ENCODE peak calls at places on chromosome 10, in five cellular contexts. One of them, this sample, is unnamed.

GRCh38 chr10:97708167-97708566 is 5.4 kb upstream of the MARVELD1 start:
- DNase-seq in epithelial cell of esophagus: no peak
- DNase-seq in fibroblast of lung: no peak
- DNase-seq in A549: no peak
- DNase-seq in PC-9: no peak
- DNase-seq in this sample: no peak

GRCh38 chr10:24488631-24489030 is 235.1 kb downstream of the ARHGAP21 start:
- DNase-seq in epithelial cell of esophagus: peak
- DNase-seq in fibroblast of lung: no peak
- DNase-seq in A549: no peak
- DNase-seq in PC-9: no peak
- DNase-seq in this sample: no peak

GRCh38 chr10:91887075-91887899 is 22.0 kb downstream of the FGFBP3 start:
- DNase-seq in epithelial cell of esophagus: no peak
- DNase-seq in fibroblast of lung: peak
- DNase-seq in A549: peak
- DNase-seq in PC-9: no peak
- DNase-seq in this sample: no peak

GRCh38 chr10:44316922-44317215 is 68.0 kb downstream of the CXCL12 start:
- DNase-seq in epithelial cell of esophagus: no peak
- DNase-seq in fibroblast of lung: no peak
- DNase-seq in A549: no peak
- DNase-seq in PC-9: no peak
- DNase-seq in this sample: no peak

GRCh38 chr10:116120688-116121087 is 152.3 kb downstream of the GFRA1 start:
- DNase-seq in epithelial cell of esophagus: no peak
- DNase-seq in fibroblast of lung: no peak
- DNase-seq in A549: no peak
- DNase-seq in PC-9: no peak
- DNase-seq in this sample: no peak

GRCh38 chr10:79264942-79265341 is 82.3 kb upstream of the PPIF start:
- DNase-seq in epithelial cell of esophagus: peak
- DNase-seq in fibroblast of lung: no peak
- DNase-seq in A549: no peak
- DNase-seq in PC-9: peak
- DNase-seq in this sample: no peak

GRCh38 chr10:107971973-107972372 is 807.5 kb upstream of the SORCS1 start:
- DNase-seq in epithelial cell of esophagus: peak
- DNase-seq in fibroblast of lung: peak
- DNase-seq in A549: peak
- DNase-seq in PC-9: no peak
- DNase-seq in this sample: no peak

GRCh38 chr10:58818889-58819288 is 306.2 kb downstream of the BICC1 start:
- DNase-seq in epithelial cell of esophagus: peak
- DNase-seq in fibroblast of lung: peak
- DNase-seq in A549: peak
- DNase-seq in PC-9: no peak
- DNase-seq in this sample: no peak

GRCh38 chr10:6035926-6036575 is 26.1 kb downstream of the IL2RA start:
- DNase-seq in epithelial cell of esophagus: no peak
- DNase-seq in fibroblast of lung: no peak
- DNase-seq in A549: no peak
- DNase-seq in PC-9: no peak
- DNase-seq in this sample: no peak

GRCh38 chr10:89279449-89279869 is 22.4 kb upstream of the IFIT2 start:
- DNase-seq in epithelial cell of esophagus: peak
- DNase-seq in fibroblast of lung: peak
- DNase-seq in A549: peak
- DNase-seq in PC-9: peak
- DNase-seq in this sample: no peak

GRCh38 chr10:73247509-73248258 is 629 bp upstream of the DNAJC9 start:
- DNase-seq in epithelial cell of esophagus: no peak
- DNase-seq in fibroblast of lung: no peak
- DNase-seq in A549: no peak
- DNase-seq in PC-9: no peak
- DNase-seq in this sample: no peak

GRCh38 chr10:107095125-107095524 is 69.4 kb downstream of the SORCS1 start:
- DNase-seq in epithelial cell of esophagus: no peak
- DNase-seq in fibroblast of lung: no peak
- DNase-seq in A549: no peak
- DNase-seq in PC-9: no peak
- DNase-seq in this sample: no peak

GRCh38 chr10:48215148-48215982 is 59.1 kb downstream of the FRMPD2 start:
- DNase-seq in epithelial cell of esophagus: peak
- DNase-seq in fibroblast of lung: peak
- DNase-seq in A549: peak
- DNase-seq in PC-9: peak
- DNase-seq in this sample: no peak

GRCh38 chr10:124690971-124691370 is 53.2 kb downstream of the FAM53B start:
- DNase-seq in epithelial cell of esophagus: no peak
- DNase-seq in fibroblast of lung: no peak
- DNase-seq in A549: no peak
- DNase-seq in PC-9: no peak
- DNase-seq in this sample: no peak

GRCh38 chr10:100490531-100490930 is 27.7 kb downstream of the WNT8B start:
- DNase-seq in epithelial cell of esophagus: no peak
- DNase-seq in fibroblast of lung: no peak
- DNase-seq in A549: no peak
- DNase-seq in PC-9: no peak
- DNase-seq in this sample: no peak

GRCh38 chr10:12924911-12925310 is 76.6 kb downstream of the CCDC3 start:
- DNase-seq in epithelial cell of esophagus: no peak
- DNase-seq in fibroblast of lung: no peak
- DNase-seq in A549: no peak
- DNase-seq in PC-9: no peak
- DNase-seq in this sample: no peak

GRCh38 chr10:96512997-96513685 is 585 bp downstream of the TLL2 start:
- DNase-seq in epithelial cell of esophagus: peak
- DNase-seq in fibroblast of lung: peak
- DNase-seq in A549: no peak
- DNase-seq in PC-9: no peak
- DNase-seq in this sample: peak

GRCh38 chr10:6033954-6034353 is 28.2 kb downstream of the IL2RA start:
- DNase-seq in epithelial cell of esophagus: no peak
- DNase-seq in fibroblast of lung: peak
- DNase-seq in A549: no peak
- DNase-seq in PC-9: no peak
- DNase-seq in this sample: no peak

DNA sequence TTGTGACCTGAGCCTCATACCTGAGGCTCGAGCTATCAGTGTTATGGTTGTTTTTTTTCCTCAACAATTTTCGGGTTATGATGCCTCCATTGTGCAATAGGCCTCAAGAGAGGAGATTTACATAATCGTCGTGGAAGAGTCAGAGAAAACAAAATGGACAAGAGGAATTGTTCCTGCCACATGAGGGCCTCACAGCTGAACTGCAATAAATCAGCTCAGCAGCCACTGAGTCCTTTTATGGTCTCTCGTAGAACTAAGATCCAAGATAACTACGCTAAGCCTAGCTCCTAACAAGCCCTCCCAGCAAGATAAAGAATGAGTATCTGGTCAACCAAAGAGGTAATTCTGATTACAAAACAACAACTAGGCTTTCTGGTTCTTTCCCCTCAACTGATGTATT is 336.8 kb downstream of the WDR11 start:
- DNase-seq in epithelial cell of esophagus: peak
- DNase-seq in fibroblast of lung: no peak
- DNase-seq in A549: no peak
- DNase-seq in PC-9: no peak
- DNase-seq in this sample: no peak
- TF ChIP-seq CTCF in epithelial cell of esophagus: peak
- TF ChIP-seq CTCF in fibroblast of lung: no peak
- TF ChIP-seq CTCF in A549: no peak
- TF ChIP-seq CTCF in PC-9: no peak
- TF ChIP-seq CTCF in this sample: no peak

GRCh38 chr10:42866115-42866995 is 83.8 kb downstream of the BMS1 start:
- DNase-seq in epithelial cell of esophagus: peak
- DNase-seq in fibroblast of lung: peak
- DNase-seq in A549: peak
- DNase-seq in PC-9: peak
- DNase-seq in this sample: peak
- TF ChIP-seq CTCF in epithelial cell of esophagus: peak
- TF ChIP-seq CTCF in fibroblast of lung: peak
- TF ChIP-seq CTCF in A549: peak
- TF ChIP-seq CTCF in PC-9: peak
- TF ChIP-seq CTCF in this sample: peak

DNA sequence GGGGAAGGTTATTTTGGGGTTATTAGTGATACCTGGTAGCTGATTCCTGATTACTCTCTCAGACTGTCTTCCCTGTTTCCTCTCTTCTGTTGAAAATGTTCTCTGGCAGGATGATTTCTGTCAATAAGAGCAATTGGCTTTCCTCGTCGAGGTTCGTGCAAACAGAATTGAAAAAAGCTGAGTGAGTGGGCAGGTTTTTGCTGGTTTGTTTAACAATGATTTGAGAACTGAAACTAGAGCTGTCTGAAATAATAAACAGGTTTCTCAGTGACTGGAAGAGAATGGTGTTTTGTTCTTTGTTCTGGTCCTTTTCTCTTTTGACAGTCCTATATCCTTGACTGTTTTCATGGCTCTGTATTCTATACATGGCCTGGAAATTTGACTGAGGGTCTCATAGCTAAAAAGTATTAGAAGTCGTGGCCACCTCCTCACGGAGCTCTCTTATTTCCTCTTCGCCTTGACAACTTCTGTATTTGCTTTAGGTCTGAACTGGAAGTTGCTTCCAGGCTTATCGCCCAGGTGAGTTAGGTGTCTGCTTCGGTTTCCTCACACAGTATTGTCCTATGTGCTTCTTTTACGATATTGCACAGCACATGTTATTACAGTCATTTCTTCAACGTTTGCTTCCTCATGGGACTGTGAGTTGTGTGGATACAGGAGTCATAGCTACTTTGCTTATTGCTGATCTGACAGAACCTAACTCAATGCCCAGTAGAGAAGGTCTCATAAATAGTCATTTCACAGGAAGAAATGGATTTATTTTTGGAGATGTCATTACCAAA is 403.6 kb downstream of the NRG3 start:
- DNase-seq in epithelial cell of esophagus: no peak
- DNase-seq in fibroblast of lung: no peak
- DNase-seq in A549: no peak
- DNase-seq in PC-9: no peak
- DNase-seq in this sample: no peak
- TF ChIP-seq CTCF in epithelial cell of esophagus: no peak
- TF ChIP-seq CTCF in fibroblast of lung: no peak
- TF ChIP-seq CTCF in A549: no peak
- TF ChIP-seq CTCF in PC-9: no peak
- TF ChIP-seq CTCF in this sample: no peak

DNA sequence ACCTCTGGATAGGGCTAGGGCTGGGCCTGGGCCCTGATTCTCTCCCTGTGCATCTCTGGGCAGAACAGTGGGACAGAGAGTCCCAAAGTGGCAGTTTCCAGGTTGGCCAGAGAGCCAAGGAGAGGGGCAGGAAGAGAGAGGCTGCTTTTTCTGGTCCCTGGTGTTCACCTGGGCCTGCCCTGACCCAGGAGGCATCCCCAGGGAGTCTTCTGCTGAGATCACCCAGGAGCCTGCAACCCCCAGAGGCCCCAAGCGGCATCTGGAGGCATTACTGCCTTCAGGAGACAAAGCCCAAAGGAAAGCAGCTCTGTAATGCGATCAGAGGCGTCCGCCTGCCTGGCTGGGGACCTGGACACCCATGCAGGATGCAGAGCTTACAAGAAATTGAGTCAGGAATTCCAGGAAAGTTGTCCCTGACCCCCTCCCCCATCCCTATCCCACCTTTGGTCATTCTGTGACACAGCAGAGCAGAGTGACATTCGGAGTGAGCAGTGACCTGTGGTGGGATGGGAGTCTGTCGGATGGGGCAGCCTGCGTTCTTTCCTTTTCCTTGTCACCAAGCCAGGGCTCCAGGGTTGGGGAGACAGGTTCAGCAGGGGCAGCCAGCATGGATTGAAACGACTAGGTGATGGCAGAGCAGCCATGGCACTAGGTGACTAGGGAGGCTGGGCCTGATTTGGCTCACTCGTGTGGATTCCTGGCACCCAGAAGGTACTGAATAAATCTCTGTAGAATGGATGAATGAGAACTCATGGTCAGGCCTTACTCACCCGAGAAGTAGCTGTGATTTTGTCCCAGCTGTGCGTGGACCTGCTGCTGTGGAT is 10.4 kb downstream of the UNC5B start:
- DNase-seq in epithelial cell of esophagus: no peak
- DNase-seq in fibroblast of lung: peak
- DNase-seq in A549: no peak
- DNase-seq in PC-9: no peak
- DNase-seq in this sample: no peak
- TF ChIP-seq CTCF in epithelial cell of esophagus: no peak
- TF ChIP-seq CTCF in fibroblast of lung: no peak
- TF ChIP-seq CTCF in A549: no peak
- TF ChIP-seq CTCF in PC-9: no peak
- TF ChIP-seq CTCF in this sample: no peak

DNA sequence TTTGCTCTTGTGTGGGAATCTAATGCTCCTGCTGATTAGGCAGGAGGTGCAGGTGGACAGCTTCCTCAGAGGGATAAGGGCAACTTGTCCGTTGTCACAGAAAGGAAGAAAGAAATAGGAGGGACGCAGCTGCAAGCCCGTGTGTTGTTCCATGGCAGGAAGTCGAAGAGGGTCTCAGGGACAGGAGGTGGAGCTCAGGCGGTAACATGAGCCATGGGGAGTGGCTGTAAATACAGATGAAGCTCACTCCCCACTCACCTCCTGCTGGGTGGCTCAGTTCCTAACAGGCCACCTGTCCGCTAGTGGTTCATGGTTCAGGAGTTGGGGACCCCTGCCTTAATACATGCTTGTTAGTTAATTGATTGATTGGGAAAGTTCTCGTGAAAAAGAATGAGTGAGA is 101.7 kb upstream of the SFMBT2 start:
- DNase-seq in epithelial cell of esophagus: no peak
- DNase-seq in fibroblast of lung: no peak
- DNase-seq in A549: no peak
- DNase-seq in PC-9: no peak
- DNase-seq in this sample: no peak
- TF ChIP-seq CTCF in epithelial cell of esophagus: no peak
- TF ChIP-seq CTCF in fibroblast of lung: no peak
- TF ChIP-seq CTCF in A549: no peak
- TF ChIP-seq CTCF in PC-9: no peak
- TF ChIP-seq CTCF in this sample: no peak

DNA sequence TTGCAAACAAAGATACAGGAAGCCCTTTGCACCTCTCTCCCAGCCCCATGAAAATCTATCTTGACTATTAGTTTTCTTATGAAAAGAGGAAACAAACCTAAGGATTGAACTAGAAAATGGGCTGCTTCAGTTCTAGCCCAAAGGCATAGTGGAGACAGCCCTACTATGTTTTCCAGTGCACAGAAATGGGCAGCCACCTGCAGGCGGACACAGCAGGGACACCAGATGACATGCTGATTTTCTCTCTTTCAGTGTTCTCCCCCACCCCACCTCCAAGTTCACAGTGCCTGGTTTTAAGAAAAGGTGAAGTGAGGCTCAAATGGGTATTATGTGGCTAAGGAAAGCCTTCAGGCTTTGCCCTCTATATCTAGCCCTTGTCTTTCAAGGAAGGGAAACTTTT is 23.6 kb upstream of the DDX50 start:
- DNase-seq in epithelial cell of esophagus: no peak
- DNase-seq in fibroblast of lung: no peak
- DNase-seq in A549: no peak
- DNase-seq in PC-9: no peak
- DNase-seq in this sample: no peak
- TF ChIP-seq CTCF in epithelial cell of esophagus: no peak
- TF ChIP-seq CTCF in fibroblast of lung: no peak
- TF ChIP-seq CTCF in A549: no peak
- TF ChIP-seq CTCF in PC-9: no peak
- TF ChIP-seq CTCF in this sample: no peak

GRCh38 chr10:15167411-15168295 is 840 bp downstream of the NMT2 start:
- DNase-seq in epithelial cell of esophagus: peak
- DNase-seq in fibroblast of lung: peak
- DNase-seq in A549: peak
- DNase-seq in PC-9: peak
- DNase-seq in this sample: peak
- TF ChIP-seq CTCF in epithelial cell of esophagus: peak
- TF ChIP-seq CTCF in fibroblast of lung: peak
- TF ChIP-seq CTCF in A549: no peak
- TF ChIP-seq CTCF in PC-9: peak
- TF ChIP-seq CTCF in this sample: no peak

This sample was measured in CD4-positive, alpha-beta T cell.